ENCODE peak calls at places on chromosomes 16 and 17, in nine cellular contexts. One of them, this sample, is unnamed.

GRCh38 chr16:83717814-83718213 is 90.0 kb upstream of the HSBP1 start:
- DNase-seq in nucleus accumbens: peak; percentile 25
- DNase-seq in NCI-H2107: no peak
- DNase-seq in mesendoderm: peak; percentile 18
- DNase-seq in NCI-H1105: no peak
- DNase-seq in stomach: no peak
- DNase-seq in NCI-H187 treated with DMSO at 0.1 percent for 48 hours: no peak
- DNase-seq in KBM-7: no peak
- DNase-seq in stimulated activated CD4-positive, alpha-beta T cell treated with anti-CD3 and anti-CD28 coated beads, Interleukin-1b, Interleukin-23, amount 100 ng/mL, for 1 hour: no peak
- DNase-seq in this sample: no peak

GRCh38 chr17:45227101-45227591 is 5.5 kb downstream of the FMNL1 start:
- DNase-seq in nucleus accumbens: no peak
- DNase-seq in KBM-7: no peak
- DNase-seq in NCI-H2107: no peak
- DNase-seq in NCI-H187 treated with DMSO at 0.1 percent for 48 hours: no peak
- DNase-seq in NCI-H1105: no peak
- DNase-seq in stimulated activated CD4-positive, alpha-beta T cell treated with anti-CD3 and anti-CD28 coated beads, Interleukin-1b, Interleukin-23, amount 100 ng/mL, for 1 hour: no peak
- DNase-seq in mesendoderm: no peak
- DNase-seq in stomach: no peak
- DNase-seq in this sample: peak; percentile 89

GRCh38 chr17:66540131-66540781 is 237.8 kb downstream of the PRKCA start:
- DNase-seq in stimulated activated CD4-positive, alpha-beta T cell treated with anti-CD3 and anti-CD28 coated beads, Interleukin-1b, Interleukin-23, amount 100 ng/mL, for 1 hour: no peak
- DNase-seq in stomach: no peak
- DNase-seq in NCI-H1105: no peak
- DNase-seq in NCI-H2107: peak; percentile 31
- DNase-seq in NCI-H187 treated with DMSO at 0.1 percent for 48 hours: no peak
- DNase-seq in KBM-7: no peak
- DNase-seq in mesendoderm: peak; percentile 49
- DNase-seq in nucleus accumbens: peak; percentile 91
- DNase-seq in this sample: no peak

GRCh38 chr16:85359147-85359822 is 247.0 kb upstream of the CIBAR2 start:
- DNase-seq in NCI-H187 treated with DMSO at 0.1 percent for 48 hours: no peak
- DNase-seq in stimulated activated CD4-positive, alpha-beta T cell treated with anti-CD3 and anti-CD28 coated beads, Interleukin-1b, Interleukin-23, amount 100 ng/mL, for 1 hour: no peak
- DNase-seq in nucleus accumbens: no peak
- DNase-seq in stomach: no peak
- DNase-seq in NCI-H2107: no peak
- DNase-seq in KBM-7: no peak
- DNase-seq in NCI-H1105: no peak
- DNase-seq in mesendoderm: no peak
- DNase-seq in this sample: no peak

GRCh38 chr17:29546834-29547233 is 20.0 kb downstream of the ABHD15 start:
- DNase-seq in mesendoderm: no peak
- DNase-seq in stimulated activated CD4-positive, alpha-beta T cell treated with anti-CD3 and anti-CD28 coated beads, Interleukin-1b, Interleukin-23, amount 100 ng/mL, for 1 hour: no peak
- DNase-seq in NCI-H187 treated with DMSO at 0.1 percent for 48 hours: no peak
- DNase-seq in NCI-H2107: no peak
- DNase-seq in nucleus accumbens: no peak
- DNase-seq in KBM-7: no peak
- DNase-seq in stomach: no peak
- DNase-seq in NCI-H1105: no peak
- DNase-seq in this sample: no peak

GRCh38 chr16:10834130-10834529 is 15.5 kb upstream of the TVP23A start:
- DNase-seq in mesendoderm: no peak
- DNase-seq in NCI-H2107: no peak
- DNase-seq in stimulated activated CD4-positive, alpha-beta T cell treated with anti-CD3 and anti-CD28 coated beads, Interleukin-1b, Interleukin-23, amount 100 ng/mL, for 1 hour: no peak
- DNase-seq in NCI-H187 treated with DMSO at 0.1 percent for 48 hours: no peak
- DNase-seq in NCI-H1105: no peak
- DNase-seq in KBM-7: no peak
- DNase-seq in stomach: no peak
- DNase-seq in nucleus accumbens: no peak
- DNase-seq in this sample: no peak

GRCh38 chr16:20774703-20775362 is 11.0 kb downstream of the ACSM3 start:
- DNase-seq in nucleus accumbens: no peak
- DNase-seq in stomach: peak; percentile 85
- DNase-seq in NCI-H187 treated with DMSO at 0.1 percent for 48 hours: no peak
- DNase-seq in KBM-7: peak; percentile 84
- DNase-seq in mesendoderm: peak; percentile 86
- DNase-seq in NCI-H2107: no peak
- DNase-seq in NCI-H1105: no peak
- DNase-seq in stimulated activated CD4-positive, alpha-beta T cell treated with anti-CD3 and anti-CD28 coated beads, Interleukin-1b, Interleukin-23, amount 100 ng/mL, for 1 hour: peak; percentile 1
- DNase-seq in this sample: peak; percentile 41

GRCh38 chr17:4167786-4168185 is 24.8 kb downstream of the CYB5D2 start:
- DNase-seq in mesendoderm: no peak
- DNase-seq in stomach: no peak
- DNase-seq in stimulated activated CD4-positive, alpha-beta T cell treated with anti-CD3 and anti-CD28 coated beads, Interleukin-1b, Interleukin-23, amount 100 ng/mL, for 1 hour: no peak
- DNase-seq in nucleus accumbens: no peak
- DNase-seq in NCI-H187 treated with DMSO at 0.1 percent for 48 hours: no peak
- DNase-seq in NCI-H2107: no peak
- DNase-seq in KBM-7: no peak
- DNase-seq in NCI-H1105: no peak
- DNase-seq in this sample: no peak

GRCh38 chr16:50603206-50604064 is 55.2 kb downstream of the NKD1 start:
- DNase-seq in mesendoderm: no peak
- DNase-seq in stomach: no peak
- DNase-seq in KBM-7: no peak
- DNase-seq in NCI-H2107: no peak
- DNase-seq in NCI-H1105: no peak
- DNase-seq in stimulated activated CD4-positive, alpha-beta T cell treated with anti-CD3 and anti-CD28 coated beads, Interleukin-1b, Interleukin-23, amount 100 ng/mL, for 1 hour: no peak
- DNase-seq in nucleus accumbens: no peak
- DNase-seq in NCI-H187 treated with DMSO at 0.1 percent for 48 hours: no peak
- DNase-seq in this sample: no peak